ENCODE peak calls at places on chromosomes 12 and 14, in eight cellular contexts. T is small intestine, U is AG04450, C is GM12878, J is neural progenitor cell, G is suprapubic skin, S is fibroblast of pulmonary artery, A is AG09309. W is an unnamed sample.
A peak's percentile ranks its signal among the peaks of the same experiment; 100 is the strongest.

GRCh38 chr12:13404631-13405473 is 208.3 kb downstream of the EMP1 start:
- DNase-seq in T (peak; percentile 76), S (no peak), C (no peak), A (no peak), J (no peak), G (no peak), U (no peak), W (no peak)

GRCh38 chr14:56244138-56244789 is 126.1 kb downstream of the PELI2 start:
- DNase-seq in T (no peak), S (peak; percentile 87), G (no peak), C (no peak), U (peak; percentile 75), J (no peak), A (peak; percentile 74), W (peak; percentile 70)

GRCh38 chr14:65230287-65230728 is 128.0 kb upstream of the MAX start:
- DNase-seq in S (peak; percentile 88), G (no peak), T (peak; percentile 42), A (no peak), U (no peak), J (no peak), C (no peak), W (no peak)

GRCh38 chr12:3746758-3747157 is 6.2 kb downstream of the CRACR2A start:
- DNase-seq in J (no peak), G (no peak), A (no peak), C (no peak), U (no peak), T (no peak), S (no peak), W (no peak)

GRCh38 chr12:93908846-93909592 is 231.8 kb downstream of the CRADD start:
- DNase-seq in U (no peak), T (peak; percentile 82), C (no peak), G (no peak), A (no peak), J (no peak), S (peak; percentile 77), W (no peak)

GRCh38 chr12:127677537-127678131 is 589.3 kb upstream of the TMEM132C start:
- DNase-seq in T (peak; percentile 31), C (no peak), U (peak; percentile 38), S (peak; percentile 68), A (peak; percentile 57), J (peak; percentile 92), G (peak; percentile 70), W (peak; percentile 48)

GRCh38 chr14:86221000-86221399 is 691.1 kb downstream of the FLRT2 start:
- DNase-seq in J (peak; percentile 45), G (no peak), U (no peak), C (no peak), A (no peak), T (no peak), S (no peak), W (no peak)

GRCh38 chr12:685388-685787 is 22.1 kb upstream of the NINJ2 start:
- DNase-seq in S (peak; percentile 68), G (no peak), C (peak; percentile 88), T (peak; percentile 54), A (no peak), U (no peak), J (no peak), W (peak; percentile 41)

GRCh38 chr12:15268927-15269552 is 47.8 kb upstream of the RERG start:
- DNase-seq in J (peak; percentile 73), S (peak; percentile 79), T (peak; percentile 54), U (peak; percentile 23), G (no peak), C (no peak), A (no peak), W (no peak)

GRCh38 chr12:124336742-124337520 is 42.0 kb downstream of the RFLNA start:
- DNase-seq in S (no peak), J (no peak), G (no peak), T (no peak), C (no peak), U (no peak), A (no peak), W (no peak)

GRCh38 chr14:104378636-104379225 is 200.8 kb upstream of the C14orf180 start:
- DNase-seq in J (peak; percentile 23), T (no peak), S (no peak), G (no peak), A (no peak), C (no peak), U (no peak), W (no peak)

GRCh38 chr14:60753264-60754126 is 18.9 kb downstream of the MNAT1 start:
- DNase-seq in T (peak; percentile 70), A (peak; percentile 35), J (no peak), S (no peak), U (no peak), C (peak; percentile 87), G (no peak), W (no peak)

GRCh38 chr14:91108941-91109611 is 4.8 kb upstream of the DGLUCY start:
- DNase-seq in G (peak; percentile 73), C (no peak), S (peak; percentile 79), J (no peak), U (no peak), A (no peak), T (no peak), W (no peak)

GRCh38 chr12:109653896-109654295 is 59.7 kb upstream of the FAM222A start:
- DNase-seq in U (no peak), T (peak; percentile 66), J (no peak), G (no peak), S (no peak), A (no peak), C (no peak), W (no peak)
- H3K4me3 ChIP-seq in U (no peak overlapping the region), T (no peak overlapping the region), J (no peak overlapping the region), G (no peak overlapping the region), S (no peak overlapping the region), A (no peak overlapping the region), C (no peak overlapping the region), W (no peak overlapping the region)

GRCh38 chr12:106302401-106303201 is at the start of gene TCP11L2:
- DNase-seq in U (no peak), T (peak; percentile 81), C (no peak), S (peak; percentile 79), A (no peak), J (peak; percentile 91), G (peak; percentile 94), W (no peak)

GRCh38 chr12:106301611-106302321 is 767 bp upstream of the TCP11L2 start:
- DNase-seq in A (no peak), J (peak; percentile 50), U (no peak), S (peak; percentile 52), G (peak; percentile 85), T (peak; percentile 97), C (peak; percentile 53), W (no peak)

GRCh38 chr12:106299193-106299794 is 3.2 kb upstream of the TCP11L2 start:
- DNase-seq in C (no peak), U (no peak), A (peak; percentile 34), J (no peak), G (no peak), S (no peak), T (no peak), W (no peak)

GRCh38 chr12:106300761-106301160 is 1.8 kb upstream of the TCP11L2 start:
- DNase-seq in A (no peak), C (no peak), S (no peak), U (no peak), J (no peak), G (no peak), T (no peak), W (no peak)

DNA sequence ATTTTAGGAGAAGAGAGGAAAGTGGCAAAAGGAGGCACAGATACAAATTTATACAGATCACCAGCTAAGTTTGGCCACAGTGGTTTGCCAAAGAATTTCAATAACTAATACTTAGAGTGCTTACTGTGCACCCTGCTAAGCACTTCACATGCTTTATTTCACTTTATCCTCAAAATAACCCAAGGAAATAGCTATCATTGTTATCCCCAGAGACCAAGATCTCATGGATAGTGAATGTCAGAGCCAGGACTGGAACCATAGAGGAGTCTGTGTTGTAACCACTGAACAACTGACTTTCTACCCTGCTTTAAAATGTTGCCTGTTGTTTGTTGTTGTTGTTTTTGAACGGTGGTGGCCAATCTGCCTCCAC is 1.3 kb upstream of the TCP11L2 start:
- DNase-seq in T (no peak), J (no peak), S (no peak), G (no peak), C (no peak), U (no peak), A (peak; percentile 32), W (no peak)
- H3K4me3 ChIP-seq in T (no peak overlapping the region), J (no peak overlapping the region), S (no peak overlapping the region), G (peak overlapping the region; percentile 100), C (no peak overlapping the region), U (no peak overlapping the region), A (no peak overlapping the region), W (no peak overlapping the region)

GRCh38 chr12:44873898-44874297 is 2.2 kb downstream of the NELL2 start:
- DNase-seq in S (peak; percentile 4), U (no peak), J (no peak), T (peak; percentile 48), G (no peak), A (no peak), C (no peak), W (no peak)

GRCh38 chr12:44876554-44877275 is 600 bp upstream of the NELL2 start:
- DNase-seq in U (no peak), T (peak; percentile 27), S (peak; percentile 12), J (peak; percentile 85), G (no peak), C (no peak), A (no peak), W (no peak)

GRCh38 chr12:44875954-44876553 is at the start of gene NELL2:
- DNase-seq in J (peak; percentile 95), G (no peak), C (no peak), S (peak; percentile 10), U (no peak), A (no peak), T (peak; percentile 73), W (no peak)

GRCh38 chr12:44874981-44875416 is 1.1 kb downstream of the NELL2 start:
- DNase-seq in G (no peak), S (no peak), U (no peak), T (peak; percentile 56), C (no peak), J (peak; percentile 63), A (no peak), W (no peak)

DNA sequence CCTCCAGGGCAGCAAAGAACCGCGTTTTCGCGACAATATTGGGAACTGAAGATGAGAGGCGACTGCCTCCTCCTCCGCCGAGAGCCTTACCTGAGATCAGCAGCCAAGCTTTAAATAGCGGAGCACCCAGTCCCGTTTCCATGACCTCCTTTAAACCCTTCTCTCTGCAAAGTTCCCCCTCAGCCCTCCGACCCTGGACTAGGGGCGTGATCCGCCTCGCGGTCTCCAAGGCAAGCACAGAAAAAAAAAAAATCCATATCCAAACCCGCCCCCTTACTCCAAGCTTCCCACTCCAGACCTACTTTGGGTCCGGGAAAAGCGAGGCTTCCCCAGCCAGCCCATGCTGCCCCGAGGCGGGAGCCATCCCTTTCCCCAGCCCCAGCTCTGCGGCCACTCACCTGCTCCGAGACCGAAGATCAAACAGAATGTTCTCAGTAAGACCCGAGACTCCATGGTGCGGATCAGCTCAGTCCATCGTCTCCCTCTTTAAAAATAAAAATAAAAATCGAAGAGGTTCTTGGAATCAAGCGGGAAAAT is 630 bp downstream of the NELL2 start:
- DNase-seq in S (no peak), J (peak; percentile 62), C (no peak), A (no peak), T (peak; percentile 23), G (no peak), U (no peak), W (no peak)
- H3K4me3 ChIP-seq in S (no peak overlapping the region), J (peak overlapping the region; percentile 88), C (peak overlapping the region; percentile 60), A (peak overlapping the region; percentile 48), T (peak overlapping the region; percentile 50), G (peak overlapping the region; percentile 73), U (peak overlapping the region; percentile 37), W (peak overlapping the region; percentile 49)

DNA sequence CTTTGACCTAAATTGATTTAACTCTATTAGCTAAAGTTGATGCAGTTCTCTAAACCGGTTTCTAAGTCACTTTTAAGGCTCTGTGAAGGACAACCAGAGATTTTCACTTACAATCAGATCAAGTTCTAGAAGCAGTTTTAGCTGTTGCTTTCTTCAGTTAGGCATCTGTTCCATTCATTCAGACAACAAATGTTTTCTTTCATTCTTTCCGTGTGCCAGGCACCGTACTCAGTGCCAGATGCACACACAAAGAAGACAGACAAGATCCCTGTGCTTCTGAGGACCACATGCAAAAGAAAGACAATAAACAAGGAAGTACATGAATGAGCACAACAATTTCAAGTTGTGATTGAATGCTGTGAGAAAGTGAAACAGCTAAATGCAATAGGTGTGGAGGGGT is 11.1 kb upstream of the EGLN3 start:
- DNase-seq in C (no peak), U (no peak), G (no peak), S (no peak), A (no peak), J (no peak), T (no peak), W (no peak)
- H3K4me3 ChIP-seq in C (no peak overlapping the region), U (no peak overlapping the region), G (no peak overlapping the region), S (no peak overlapping the region), A (no peak overlapping the region), J (no peak overlapping the region), T (no peak overlapping the region), W (no peak overlapping the region)

W was measured in skeletal muscle cell.